ENCODE peak calls at places on chromosomes 1 and 21, in nine cellular contexts. One of them, this sample, is unnamed.

GRCh38 chr1:184789899-184790298 is 35.2 kb upstream of the EDEM3 start:
- DNase-seq in activated T-helper 1 cell treated with anti-CD3 and anti-CD28 coated beads, Interleukin-2, amount 50 U/mL, for 16 hours: no peak
- DNase-seq in ELR: no peak
- DNase-seq in stimulated activated CD8-positive, alpha-beta memory T cell treated with anti-CD3 and anti-CD28 coated beads, Interleukin-7, amount 100 ng/mL, for 4 hours: no peak
- DNase-seq in mesendoderm: no peak
- DNase-seq in HS-27A: no peak
- DNase-seq in NCI-H2081: no peak
- DNase-seq in GM18507: no peak
- DNase-seq in H7: no peak
- DNase-seq in this sample: no peak

GRCh38 chr1:58874327-58874726 is 90.5 kb upstream of the JUN start:
- DNase-seq in NCI-H2081: no peak
- DNase-seq in ELR: no peak
- DNase-seq in HS-27A: no peak
- DNase-seq in mesendoderm: no peak
- DNase-seq in GM18507: no peak
- DNase-seq in activated T-helper 1 cell treated with anti-CD3 and anti-CD28 coated beads, Interleukin-2, amount 50 U/mL, for 16 hours: no peak
- DNase-seq in stimulated activated CD8-positive, alpha-beta memory T cell treated with anti-CD3 and anti-CD28 coated beads, Interleukin-7, amount 100 ng/mL, for 4 hours: no peak
- DNase-seq in H7: no peak
- DNase-seq in this sample: no peak

GRCh38 chr1:159780583-159781582 is at the start of gene DUSP23:
- DNase-seq in activated T-helper 1 cell treated with anti-CD3 and anti-CD28 coated beads, Interleukin-2, amount 50 U/mL, for 16 hours: peak
- DNase-seq in HS-27A: peak
- DNase-seq in NCI-H2081: peak
- DNase-seq in mesendoderm: peak
- DNase-seq in stimulated activated CD8-positive, alpha-beta memory T cell treated with anti-CD3 and anti-CD28 coated beads, Interleukin-7, amount 100 ng/mL, for 4 hours: peak
- DNase-seq in ELR: peak
- DNase-seq in GM18507: peak
- DNase-seq in H7: peak
- DNase-seq in this sample: peak

GRCh38 chr21:40047211-40047610 is 180.0 kb downstream of the PCP4 start:
- DNase-seq in NCI-H2081: no peak
- DNase-seq in H7: no peak
- DNase-seq in HS-27A: no peak
- DNase-seq in mesendoderm: no peak
- DNase-seq in stimulated activated CD8-positive, alpha-beta memory T cell treated with anti-CD3 and anti-CD28 coated beads, Interleukin-7, amount 100 ng/mL, for 4 hours: no peak
- DNase-seq in activated T-helper 1 cell treated with anti-CD3 and anti-CD28 coated beads, Interleukin-2, amount 50 U/mL, for 16 hours: no peak
- DNase-seq in GM18507: no peak
- DNase-seq in ELR: no peak
- DNase-seq in this sample: no peak

GRCh38 chr1:31467005-31467674 is 54.1 kb downstream of the SERINC2 start:
- DNase-seq in GM18507: no peak
- DNase-seq in activated T-helper 1 cell treated with anti-CD3 and anti-CD28 coated beads, Interleukin-2, amount 50 U/mL, for 16 hours: no peak
- DNase-seq in HS-27A: no peak
- DNase-seq in ELR: peak
- DNase-seq in stimulated activated CD8-positive, alpha-beta memory T cell treated with anti-CD3 and anti-CD28 coated beads, Interleukin-7, amount 100 ng/mL, for 4 hours: no peak
- DNase-seq in mesendoderm: no peak
- DNase-seq in H7: no peak
- DNase-seq in NCI-H2081: no peak
- DNase-seq in this sample: no peak

GRCh38 chr1:43853161-43853921 is 80.3 kb upstream of the ARTN start:
- DNase-seq in ELR: peak
- DNase-seq in mesendoderm: no peak
- DNase-seq in HS-27A: peak
- DNase-seq in NCI-H2081: peak
- DNase-seq in GM18507: no peak
- DNase-seq in H7: no peak
- DNase-seq in activated T-helper 1 cell treated with anti-CD3 and anti-CD28 coated beads, Interleukin-2, amount 50 U/mL, for 16 hours: no peak
- DNase-seq in stimulated activated CD8-positive, alpha-beta memory T cell treated with anti-CD3 and anti-CD28 coated beads, Interleukin-7, amount 100 ng/mL, for 4 hours: no peak
- DNase-seq in this sample: peak

GRCh38 chr1:204744102-204744501 is 58.6 kb upstream of the LRRN2 start:
- DNase-seq in mesendoderm: no peak
- DNase-seq in H7: no peak
- DNase-seq in stimulated activated CD8-positive, alpha-beta memory T cell treated with anti-CD3 and anti-CD28 coated beads, Interleukin-7, amount 100 ng/mL, for 4 hours: no peak
- DNase-seq in GM18507: no peak
- DNase-seq in activated T-helper 1 cell treated with anti-CD3 and anti-CD28 coated beads, Interleukin-2, amount 50 U/mL, for 16 hours: no peak
- DNase-seq in ELR: no peak
- DNase-seq in HS-27A: no peak
- DNase-seq in NCI-H2081: peak
- DNase-seq in this sample: no peak

GRCh38 chr1:94602312-94602711 is 60.8 kb upstream of the F3 start:
- DNase-seq in H7: no peak
- DNase-seq in stimulated activated CD8-positive, alpha-beta memory T cell treated with anti-CD3 and anti-CD28 coated beads, Interleukin-7, amount 100 ng/mL, for 4 hours: peak
- DNase-seq in activated T-helper 1 cell treated with anti-CD3 and anti-CD28 coated beads, Interleukin-2, amount 50 U/mL, for 16 hours: no peak
- DNase-seq in GM18507: no peak
- DNase-seq in mesendoderm: no peak
- DNase-seq in HS-27A: no peak
- DNase-seq in NCI-H2081: no peak
- DNase-seq in ELR: peak
- DNase-seq in this sample: no peak

GRCh38 chr1:186093437-186093836 is 281.6 kb downstream of the TPR start:
- DNase-seq in mesendoderm: no peak
- DNase-seq in HS-27A: no peak
- DNase-seq in H7: no peak
- DNase-seq in ELR: peak
- DNase-seq in GM18507: no peak
- DNase-seq in stimulated activated CD8-positive, alpha-beta memory T cell treated with anti-CD3 and anti-CD28 coated beads, Interleukin-7, amount 100 ng/mL, for 4 hours: no peak
- DNase-seq in NCI-H2081: no peak
- DNase-seq in activated T-helper 1 cell treated with anti-CD3 and anti-CD28 coated beads, Interleukin-2, amount 50 U/mL, for 16 hours: no peak
- DNase-seq in this sample: no peak

GRCh38 chr1:32685498-32685897 is 17.1 kb downstream of the SYNC start:
- DNase-seq in HS-27A: no peak
- DNase-seq in mesendoderm: no peak
- DNase-seq in activated T-helper 1 cell treated with anti-CD3 and anti-CD28 coated beads, Interleukin-2, amount 50 U/mL, for 16 hours: no peak
- DNase-seq in NCI-H2081: no peak
- DNase-seq in H7: no peak
- DNase-seq in GM18507: no peak
- DNase-seq in stimulated activated CD8-positive, alpha-beta memory T cell treated with anti-CD3 and anti-CD28 coated beads, Interleukin-7, amount 100 ng/mL, for 4 hours: no peak
- DNase-seq in ELR: no peak
- DNase-seq in this sample: no peak

GRCh38 chr1:200510228-200510623 is 100.4 kb upstream of the ZNF281 start:
- DNase-seq in mesendoderm: peak
- DNase-seq in NCI-H2081: peak
- DNase-seq in GM18507: peak
- DNase-seq in stimulated activated CD8-positive, alpha-beta memory T cell treated with anti-CD3 and anti-CD28 coated beads, Interleukin-7, amount 100 ng/mL, for 4 hours: peak
- DNase-seq in HS-27A: peak
- DNase-seq in H7: peak
- DNase-seq in ELR: peak
- DNase-seq in activated T-helper 1 cell treated with anti-CD3 and anti-CD28 coated beads, Interleukin-2, amount 50 U/mL, for 16 hours: peak
- DNase-seq in this sample: no peak

GRCh38 chr1:65722461-65722860 is 70.2 kb upstream of the PDE4B start:
- DNase-seq in NCI-H2081: no peak
- DNase-seq in HS-27A: no peak
- DNase-seq in activated T-helper 1 cell treated with anti-CD3 and anti-CD28 coated beads, Interleukin-2, amount 50 U/mL, for 16 hours: no peak
- DNase-seq in ELR: no peak
- DNase-seq in GM18507: no peak
- DNase-seq in stimulated activated CD8-positive, alpha-beta memory T cell treated with anti-CD3 and anti-CD28 coated beads, Interleukin-7, amount 100 ng/mL, for 4 hours: no peak
- DNase-seq in H7: no peak
- DNase-seq in mesendoderm: no peak
- DNase-seq in this sample: no peak

GRCh38 chr1:41535236-41535720 is 50.8 kb upstream of the EDN2 start:
- DNase-seq in GM18507: no peak
- DNase-seq in H7: no peak
- DNase-seq in mesendoderm: no peak
- DNase-seq in ELR: no peak
- DNase-seq in activated T-helper 1 cell treated with anti-CD3 and anti-CD28 coated beads, Interleukin-2, amount 50 U/mL, for 16 hours: no peak
- DNase-seq in stimulated activated CD8-positive, alpha-beta memory T cell treated with anti-CD3 and anti-CD28 coated beads, Interleukin-7, amount 100 ng/mL, for 4 hours: no peak
- DNase-seq in HS-27A: no peak
- DNase-seq in NCI-H2081: no peak
- DNase-seq in this sample: no peak

GRCh38 chr1:42730002-42730401 is 10.0 kb downstream of the CLDN19 start:
- DNase-seq in ELR: peak
- DNase-seq in stimulated activated CD8-positive, alpha-beta memory T cell treated with anti-CD3 and anti-CD28 coated beads, Interleukin-7, amount 100 ng/mL, for 4 hours: no peak
- DNase-seq in HS-27A: no peak
- DNase-seq in activated T-helper 1 cell treated with anti-CD3 and anti-CD28 coated beads, Interleukin-2, amount 50 U/mL, for 16 hours: no peak
- DNase-seq in H7: peak
- DNase-seq in NCI-H2081: no peak
- DNase-seq in GM18507: no peak
- DNase-seq in mesendoderm: peak
- DNase-seq in this sample: no peak

GRCh38 chr1:8702121-8702520 is 115.3 kb downstream of the RERE start:
- DNase-seq in HS-27A: peak
- DNase-seq in stimulated activated CD8-positive, alpha-beta memory T cell treated with anti-CD3 and anti-CD28 coated beads, Interleukin-7, amount 100 ng/mL, for 4 hours: no peak
- DNase-seq in mesendoderm: peak
- DNase-seq in H7: peak
- DNase-seq in NCI-H2081: peak
- DNase-seq in activated T-helper 1 cell treated with anti-CD3 and anti-CD28 coated beads, Interleukin-2, amount 50 U/mL, for 16 hours: no peak
- DNase-seq in GM18507: no peak
- DNase-seq in ELR: peak
- DNase-seq in this sample: no peak

GRCh38 chr1:248114890-248115289 is 19.9 kb downstream of the OR2L13 start:
- DNase-seq in HS-27A: no peak
- DNase-seq in H7: no peak
- DNase-seq in NCI-H2081: no peak
- DNase-seq in stimulated activated CD8-positive, alpha-beta memory T cell treated with anti-CD3 and anti-CD28 coated beads, Interleukin-7, amount 100 ng/mL, for 4 hours: no peak
- DNase-seq in ELR: no peak
- DNase-seq in GM18507: no peak
- DNase-seq in activated T-helper 1 cell treated with anti-CD3 and anti-CD28 coated beads, Interleukin-2, amount 50 U/mL, for 16 hours: no peak
- DNase-seq in mesendoderm: no peak
- DNase-seq in this sample: no peak

GRCh38 chr1:28141685-28142084 is 34.8 kb downstream of the PTAFR start:
- DNase-seq in activated T-helper 1 cell treated with anti-CD3 and anti-CD28 coated beads, Interleukin-2, amount 50 U/mL, for 16 hours: no peak
- DNase-seq in H7: no peak
- DNase-seq in GM18507: no peak
- DNase-seq in stimulated activated CD8-positive, alpha-beta memory T cell treated with anti-CD3 and anti-CD28 coated beads, Interleukin-7, amount 100 ng/mL, for 4 hours: no peak
- DNase-seq in NCI-H2081: no peak
- DNase-seq in HS-27A: no peak
- DNase-seq in ELR: no peak
- DNase-seq in mesendoderm: no peak
- DNase-seq in this sample: no peak

GRCh38 chr1:203080456-203080855 is 5.4 kb downstream of the MYOG start:
- DNase-seq in GM18507: no peak
- DNase-seq in stimulated activated CD8-positive, alpha-beta memory T cell treated with anti-CD3 and anti-CD28 coated beads, Interleukin-7, amount 100 ng/mL, for 4 hours: no peak
- DNase-seq in mesendoderm: no peak
- DNase-seq in activated T-helper 1 cell treated with anti-CD3 and anti-CD28 coated beads, Interleukin-2, amount 50 U/mL, for 16 hours: no peak
- DNase-seq in H7: no peak
- DNase-seq in NCI-H2081: no peak
- DNase-seq in ELR: no peak
- DNase-seq in HS-27A: no peak
- DNase-seq in this sample: no peak

GRCh38 chr1:174169342-174169741 is 10.0 kb downstream of the RABGAP1L start:
- DNase-seq in activated T-helper 1 cell treated with anti-CD3 and anti-CD28 coated beads, Interleukin-2, amount 50 U/mL, for 16 hours: no peak
- DNase-seq in NCI-H2081: no peak
- DNase-seq in mesendoderm: no peak
- DNase-seq in GM18507: no peak
- DNase-seq in ELR: no peak
- DNase-seq in stimulated activated CD8-positive, alpha-beta memory T cell treated with anti-CD3 and anti-CD28 coated beads, Interleukin-7, amount 100 ng/mL, for 4 hours: no peak
- DNase-seq in HS-27A: no peak
- DNase-seq in H7: no peak
- DNase-seq in this sample: no peak

GRCh38 chr21:38807987-38808386 is 2.3 kb downstream of the ETS2 start:
- DNase-seq in activated T-helper 1 cell treated with anti-CD3 and anti-CD28 coated beads, Interleukin-2, amount 50 U/mL, for 16 hours: no peak
- DNase-seq in stimulated activated CD8-positive, alpha-beta memory T cell treated with anti-CD3 and anti-CD28 coated beads, Interleukin-7, amount 100 ng/mL, for 4 hours: no peak
- DNase-seq in HS-27A: no peak
- DNase-seq in mesendoderm: no peak
- DNase-seq in ELR: peak
- DNase-seq in NCI-H2081: no peak
- DNase-seq in H7: no peak
- DNase-seq in GM18507: no peak
- DNase-seq in this sample: no peak

GRCh38 chr1:156804572-156805243 is 11.9 kb downstream of the SH2D2A start:
- DNase-seq in GM18507: no peak
- DNase-seq in HS-27A: no peak
- DNase-seq in activated T-helper 1 cell treated with anti-CD3 and anti-CD28 coated beads, Interleukin-2, amount 50 U/mL, for 16 hours: no peak
- DNase-seq in NCI-H2081: peak
- DNase-seq in ELR: no peak
- DNase-seq in mesendoderm: peak
- DNase-seq in H7: no peak
- DNase-seq in stimulated activated CD8-positive, alpha-beta memory T cell treated with anti-CD3 and anti-CD28 coated beads, Interleukin-7, amount 100 ng/mL, for 4 hours: no peak
- DNase-seq in this sample: no peak

GRCh38 chr21:37917612-37918011 is 1.4 kb upstream of the KCNJ6 start:
- DNase-seq in H7: no peak
- DNase-seq in ELR: peak
- DNase-seq in HS-27A: peak
- DNase-seq in activated T-helper 1 cell treated with anti-CD3 and anti-CD28 coated beads, Interleukin-2, amount 50 U/mL, for 16 hours: no peak
- DNase-seq in mesendoderm: no peak
- DNase-seq in GM18507: no peak
- DNase-seq in stimulated activated CD8-positive, alpha-beta memory T cell treated with anti-CD3 and anti-CD28 coated beads, Interleukin-7, amount 100 ng/mL, for 4 hours: no peak
- DNase-seq in NCI-H2081: no peak
- DNase-seq in this sample: no peak

GRCh38 chr1:228902781-228903572 is 167.7 kb downstream of the RHOU start:
- DNase-seq in stimulated activated CD8-positive, alpha-beta memory T cell treated with anti-CD3 and anti-CD28 coated beads, Interleukin-7, amount 100 ng/mL, for 4 hours: no peak
- DNase-seq in GM18507: no peak
- DNase-seq in ELR: peak
- DNase-seq in mesendoderm: no peak
- DNase-seq in H7: no peak
- DNase-seq in NCI-H2081: peak
- DNase-seq in activated T-helper 1 cell treated with anti-CD3 and anti-CD28 coated beads, Interleukin-2, amount 50 U/mL, for 16 hours: no peak
- DNase-seq in HS-27A: peak
- DNase-seq in this sample: peak

GRCh38 chr1:17046043-17046657 is 7.7 kb downstream of the SDHB start:
- DNase-seq in HS-27A: no peak
- DNase-seq in NCI-H2081: peak
- DNase-seq in ELR: peak
- DNase-seq in H7: peak
- DNase-seq in mesendoderm: peak
- DNase-seq in activated T-helper 1 cell treated with anti-CD3 and anti-CD28 coated beads, Interleukin-2, amount 50 U/mL, for 16 hours: no peak
- DNase-seq in stimulated activated CD8-positive, alpha-beta memory T cell treated with anti-CD3 and anti-CD28 coated beads, Interleukin-7, amount 100 ng/mL, for 4 hours: no peak
- DNase-seq in GM18507: no peak
- DNase-seq in this sample: no peak

GRCh38 chr1:54813479-54814147 is 12.5 kb upstream of the TTC22 start:
- DNase-seq in NCI-H2081: no peak
- DNase-seq in activated T-helper 1 cell treated with anti-CD3 and anti-CD28 coated beads, Interleukin-2, amount 50 U/mL, for 16 hours: no peak
- DNase-seq in mesendoderm: peak
- DNase-seq in stimulated activated CD8-positive, alpha-beta memory T cell treated with anti-CD3 and anti-CD28 coated beads, Interleukin-7, amount 100 ng/mL, for 4 hours: no peak
- DNase-seq in ELR: no peak
- DNase-seq in HS-27A: no peak
- DNase-seq in H7: peak
- DNase-seq in GM18507: no peak
- DNase-seq in this sample: peak

GRCh38 chr1:38005195-38006007 is at the start of gene FHL3:
- DNase-seq in mesendoderm: peak
- DNase-seq in GM18507: no peak
- DNase-seq in HS-27A: no peak
- DNase-seq in H7: peak
- DNase-seq in activated T-helper 1 cell treated with anti-CD3 and anti-CD28 coated beads, Interleukin-2, amount 50 U/mL, for 16 hours: no peak
- DNase-seq in NCI-H2081: peak
- DNase-seq in ELR: peak
- DNase-seq in stimulated activated CD8-positive, alpha-beta memory T cell treated with anti-CD3 and anti-CD28 coated beads, Interleukin-7, amount 100 ng/mL, for 4 hours: peak
- DNase-seq in this sample: peak

GRCh38 chr1:79188371-79188770 is 181.8 kb upstream of the ADGRL4 start:
- DNase-seq in mesendoderm: no peak
- DNase-seq in GM18507: no peak
- DNase-seq in stimulated activated CD8-positive, alpha-beta memory T cell treated with anti-CD3 and anti-CD28 coated beads, Interleukin-7, amount 100 ng/mL, for 4 hours: no peak
- DNase-seq in NCI-H2081: no peak
- DNase-seq in activated T-helper 1 cell treated with anti-CD3 and anti-CD28 coated beads, Interleukin-2, amount 50 U/mL, for 16 hours: no peak
- DNase-seq in ELR: peak
- DNase-seq in H7: no peak
- DNase-seq in HS-27A: peak
- DNase-seq in this sample: no peak

GRCh38 chr1:157819215-157819614 is 705 bp downstream of the FCRL1 start:
- DNase-seq in H7: no peak
- DNase-seq in ELR: no peak
- DNase-seq in NCI-H2081: no peak
- DNase-seq in stimulated activated CD8-positive, alpha-beta memory T cell treated with anti-CD3 and anti-CD28 coated beads, Interleukin-7, amount 100 ng/mL, for 4 hours: no peak
- DNase-seq in HS-27A: no peak
- DNase-seq in GM18507: no peak
- DNase-seq in activated T-helper 1 cell treated with anti-CD3 and anti-CD28 coated beads, Interleukin-2, amount 50 U/mL, for 16 hours: no peak
- DNase-seq in mesendoderm: no peak
- DNase-seq in this sample: no peak

GRCh38 chr1:197521118-197521739 is 253.2 kb downstream of the CRB1 start:
- DNase-seq in activated T-helper 1 cell treated with anti-CD3 and anti-CD28 coated beads, Interleukin-2, amount 50 U/mL, for 16 hours: no peak
- DNase-seq in H7: peak
- DNase-seq in mesendoderm: peak
- DNase-seq in ELR: peak
- DNase-seq in HS-27A: peak
- DNase-seq in stimulated activated CD8-positive, alpha-beta memory T cell treated with anti-CD3 and anti-CD28 coated beads, Interleukin-7, amount 100 ng/mL, for 4 hours: no peak
- DNase-seq in GM18507: no peak
- DNase-seq in NCI-H2081: peak
- DNase-seq in this sample: no peak

GRCh38 chr1:40708750-40709099 is 17.2 kb downstream of the NFYC start:
- DNase-seq in ELR: peak
- DNase-seq in activated T-helper 1 cell treated with anti-CD3 and anti-CD28 coated beads, Interleukin-2, amount 50 U/mL, for 16 hours: no peak
- DNase-seq in mesendoderm: peak
- DNase-seq in stimulated activated CD8-positive, alpha-beta memory T cell treated with anti-CD3 and anti-CD28 coated beads, Interleukin-7, amount 100 ng/mL, for 4 hours: no peak
- DNase-seq in NCI-H2081: peak
- DNase-seq in GM18507: peak
- DNase-seq in HS-27A: no peak
- DNase-seq in H7: peak
- DNase-seq in this sample: no peak

GRCh38 chr1:4267381-4268261 is 367.5 kb upstream of the C1orf174 start:
- DNase-seq in GM18507: peak
- DNase-seq in activated T-helper 1 cell treated with anti-CD3 and anti-CD28 coated beads, Interleukin-2, amount 50 U/mL, for 16 hours: no peak
- DNase-seq in H7: peak
- DNase-seq in NCI-H2081: no peak
- DNase-seq in mesendoderm: no peak
- DNase-seq in HS-27A: no peak
- DNase-seq in stimulated activated CD8-positive, alpha-beta memory T cell treated with anti-CD3 and anti-CD28 coated beads, Interleukin-7, amount 100 ng/mL, for 4 hours: no peak
- DNase-seq in ELR: no peak
- DNase-seq in this sample: no peak